ENCODE peak calls at places on chromosomes 4 and X, in ten cellular contexts. One of them, this sample, is unnamed.

GRCh38 chr4:189049682-189050081 is 891.0 kb upstream of the FRG1 start:
- DNase-seq in HFF-Myc: no peak
- DNase-seq in mesothelial cell of epicardium: no peak
- DNase-seq in ovary: no peak
- DNase-seq in lung: no peak
- DNase-seq in HCT116: no peak
- DNase-seq in fibroblast of pulmonary artery: no peak
- DNase-seq in lower leg skin: no peak
- DNase-seq in stomach: no peak
- DNase-seq in breast epithelium: no peak
- DNase-seq in this sample: no peak

GRCh38 chr4:8697826-8698225 is 105.3 kb downstream of the CPZ start:
- DNase-seq in stomach: peak; percentile 9
- DNase-seq in fibroblast of pulmonary artery: no peak
- DNase-seq in mesothelial cell of epicardium: peak; percentile 22
- DNase-seq in HFF-Myc: no peak
- DNase-seq in lower leg skin: no peak
- DNase-seq in ovary: peak; percentile 4
- DNase-seq in HCT116: no peak
- DNase-seq in lung: no peak
- DNase-seq in breast epithelium: no peak
- DNase-seq in this sample: no peak

GRCh38 chr4:519885-520595 is 21.0 kb downstream of the PIGG start:
- DNase-seq in HCT116: no peak
- DNase-seq in fibroblast of pulmonary artery: no peak
- DNase-seq in lower leg skin: no peak
- DNase-seq in lung: no peak
- DNase-seq in breast epithelium: no peak
- DNase-seq in HFF-Myc: no peak
- DNase-seq in ovary: no peak
- DNase-seq in mesothelial cell of epicardium: no peak
- DNase-seq in stomach: no peak
- DNase-seq in this sample: no peak

GRCh38 chrX:12447448-12448154 is 309.3 kb downstream of the FRMPD4 start:
- DNase-seq in fibroblast of pulmonary artery: peak; percentile 86
- DNase-seq in lower leg skin: no peak
- DNase-seq in ovary: no peak
- DNase-seq in HFF-Myc: peak; percentile 14
- DNase-seq in breast epithelium: no peak
- DNase-seq in HCT116: no peak
- DNase-seq in lung: no peak
- DNase-seq in stomach: no peak
- DNase-seq in mesothelial cell of epicardium: no peak
- DNase-seq in this sample: peak; percentile 15

GRCh38 chr4:78312989-78313753 is 238.4 kb upstream of the ANXA3 start:
- DNase-seq in HCT116: no peak
- DNase-seq in lower leg skin: no peak
- DNase-seq in fibroblast of pulmonary artery: no peak
- DNase-seq in stomach: no peak
- DNase-seq in mesothelial cell of epicardium: no peak
- DNase-seq in breast epithelium: no peak
- DNase-seq in HFF-Myc: no peak
- DNase-seq in lung: no peak
- DNase-seq in ovary: no peak
- DNase-seq in this sample: no peak

GRCh38 chr4:154304679-154305078 is 186.9 kb downstream of the DCHS2 start:
- DNase-seq in breast epithelium: no peak
- DNase-seq in HCT116: no peak
- DNase-seq in mesothelial cell of epicardium: no peak
- DNase-seq in ovary: no peak
- DNase-seq in lung: no peak
- DNase-seq in lower leg skin: no peak
- DNase-seq in HFF-Myc: no peak
- DNase-seq in stomach: no peak
- DNase-seq in fibroblast of pulmonary artery: no peak
- DNase-seq in this sample: no peak

GRCh38 chr4:155758500-155759371 is at the start of gene GUCY1B1:
- DNase-seq in lower leg skin: peak; percentile 84
- DNase-seq in stomach: peak; percentile 81
- DNase-seq in breast epithelium: peak; percentile 83
- DNase-seq in ovary: peak; percentile 92
- DNase-seq in HFF-Myc: peak; percentile 61
- DNase-seq in lung: peak; percentile 94
- DNase-seq in mesothelial cell of epicardium: peak; percentile 88
- DNase-seq in fibroblast of pulmonary artery: peak; percentile 93
- DNase-seq in HCT116: no peak
- DNase-seq in this sample: peak; percentile 80

GRCh38 chr4:9765091-9765490 is 16.3 kb upstream of the DRD5 start:
- DNase-seq in fibroblast of pulmonary artery: peak; percentile 42
- DNase-seq in ovary: no peak
- DNase-seq in breast epithelium: no peak
- DNase-seq in stomach: peak; percentile 39
- DNase-seq in mesothelial cell of epicardium: no peak
- DNase-seq in HFF-Myc: no peak
- DNase-seq in lower leg skin: no peak
- DNase-seq in HCT116: peak; percentile 31
- DNase-seq in lung: no peak
- DNase-seq in this sample: no peak

GRCh38 chr4:155666701-155667537 is at the start of gene GUCY1A1:
- DNase-seq in HCT116: no peak
- DNase-seq in mesothelial cell of epicardium: peak; percentile 73
- DNase-seq in lower leg skin: no peak
- DNase-seq in stomach: peak; percentile 26
- DNase-seq in lung: peak; percentile 64
- DNase-seq in ovary: no peak
- DNase-seq in fibroblast of pulmonary artery: peak; percentile 7
- DNase-seq in HFF-Myc: no peak
- DNase-seq in breast epithelium: no peak
- DNase-seq in this sample: no peak

GRCh38 chr4:15303052-15303641 is 124.7 kb upstream of the C1QTNF7 start:
- DNase-seq in lower leg skin: no peak
- DNase-seq in breast epithelium: no peak
- DNase-seq in fibroblast of pulmonary artery: peak; percentile 14
- DNase-seq in stomach: no peak
- DNase-seq in ovary: peak; percentile 45
- DNase-seq in lung: no peak
- DNase-seq in HFF-Myc: peak; percentile 63
- DNase-seq in mesothelial cell of epicardium: no peak
- DNase-seq in HCT116: no peak
- DNase-seq in this sample: no peak

GRCh38 chrX:10134921-10135320 is 21.9 kb upstream of the CLCN4 start:
- DNase-seq in breast epithelium: no peak
- DNase-seq in ovary: no peak
- DNase-seq in lower leg skin: no peak
- DNase-seq in lung: no peak
- DNase-seq in HCT116: no peak
- DNase-seq in mesothelial cell of epicardium: no peak
- DNase-seq in HFF-Myc: no peak
- DNase-seq in fibroblast of pulmonary artery: no peak
- DNase-seq in stomach: no peak
- DNase-seq in this sample: no peak

GRCh38 chr4:64781737-64782326 is 372.6 kb upstream of the TECRL start:
- DNase-seq in HCT116: no peak
- DNase-seq in ovary: no peak
- DNase-seq in stomach: no peak
- DNase-seq in lung: no peak
- DNase-seq in mesothelial cell of epicardium: no peak
- DNase-seq in lower leg skin: no peak
- DNase-seq in breast epithelium: no peak
- DNase-seq in fibroblast of pulmonary artery: peak; percentile 55
- DNase-seq in HFF-Myc: no peak
- DNase-seq in this sample: no peak

GRCh38 chr4:183098723-183099536 is at the start of gene WWC2:
- DNase-seq in HCT116: peak; percentile 80
- DNase-seq in HFF-Myc: peak; percentile 37
- DNase-seq in ovary: peak; percentile 93
- DNase-seq in mesothelial cell of epicardium: peak; percentile 91
- DNase-seq in stomach: peak; percentile 91
- DNase-seq in fibroblast of pulmonary artery: peak; percentile 95
- DNase-seq in lower leg skin: peak; percentile 83
- DNase-seq in lung: peak; percentile 90
- DNase-seq in breast epithelium: peak; percentile 89
- DNase-seq in this sample: peak; percentile 86

DNA sequence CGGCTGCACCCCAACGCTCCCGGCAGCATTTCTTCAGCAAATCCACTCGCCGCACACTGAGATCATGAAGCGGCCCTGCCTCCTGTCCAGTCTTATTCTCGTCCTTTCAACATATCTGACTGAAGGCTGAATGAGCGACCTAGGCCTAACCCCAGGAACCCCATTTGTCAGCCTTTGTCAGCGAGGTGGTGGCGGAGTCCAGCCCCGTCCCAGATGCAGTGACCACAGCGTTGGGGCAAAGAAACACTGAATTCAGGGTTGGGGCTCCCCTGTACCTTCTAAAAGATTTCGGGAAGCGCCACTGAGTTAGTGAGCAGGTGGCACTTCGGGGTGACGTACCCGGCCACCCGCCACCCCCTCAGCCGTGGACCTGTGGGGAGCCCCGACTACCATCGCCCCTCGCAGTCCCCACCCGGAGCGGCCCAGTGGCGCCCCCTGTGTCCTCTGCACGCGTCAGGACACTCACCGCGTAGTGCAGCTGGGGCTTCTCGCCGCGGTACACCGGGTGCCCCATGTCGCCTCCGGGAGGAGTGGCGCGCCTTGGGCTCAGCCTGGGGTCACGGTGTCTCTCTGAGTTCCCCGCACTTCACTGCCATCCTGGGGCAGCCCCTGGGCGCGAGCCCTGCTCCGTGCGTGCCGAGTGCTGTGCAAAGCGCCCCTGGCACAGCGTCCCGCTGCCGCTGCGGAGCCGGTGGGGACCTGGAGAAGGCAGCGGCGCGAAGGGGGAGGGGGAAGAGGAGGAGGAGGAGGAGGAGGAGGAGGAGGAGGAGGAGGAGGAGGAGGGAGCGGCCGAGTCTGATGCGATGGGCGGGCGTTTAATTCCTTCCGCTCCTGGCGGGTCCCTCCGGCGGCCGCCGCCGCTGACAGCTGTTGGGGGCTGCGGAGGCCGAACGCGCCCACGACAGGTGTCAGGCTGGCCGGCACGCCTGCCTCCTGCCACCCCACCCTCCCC is 134.1 kb downstream of the AMELX start:
- DNase-seq in lung: no peak
- DNase-seq in breast epithelium: no peak
- DNase-seq in ovary: peak; percentile 78
- DNase-seq in HCT116: no peak
- DNase-seq in lower leg skin: peak; percentile 27
- DNase-seq in fibroblast of pulmonary artery: no peak
- DNase-seq in HFF-Myc: no peak
- DNase-seq in stomach: peak; percentile 43
- DNase-seq in mesothelial cell of epicardium: no peak
- DNase-seq in this sample: no peak
- TF ChIP-seq CTCF in lung: no peak
- TF ChIP-seq CTCF in breast epithelium: no peak
- TF ChIP-seq CTCF in ovary: peak; percentile 61
- TF ChIP-seq CTCF in HCT116: no peak
- TF ChIP-seq CTCF in lower leg skin: no peak
- TF ChIP-seq CTCF in fibroblast of pulmonary artery: peak; percentile 25
- TF ChIP-seq CTCF in HFF-Myc: peak; percentile 46
- TF ChIP-seq CTCF in stomach: no peak
- TF ChIP-seq CTCF in mesothelial cell of epicardium: no peak
- TF ChIP-seq CTCF in this sample: peak; percentile 52

DNA sequence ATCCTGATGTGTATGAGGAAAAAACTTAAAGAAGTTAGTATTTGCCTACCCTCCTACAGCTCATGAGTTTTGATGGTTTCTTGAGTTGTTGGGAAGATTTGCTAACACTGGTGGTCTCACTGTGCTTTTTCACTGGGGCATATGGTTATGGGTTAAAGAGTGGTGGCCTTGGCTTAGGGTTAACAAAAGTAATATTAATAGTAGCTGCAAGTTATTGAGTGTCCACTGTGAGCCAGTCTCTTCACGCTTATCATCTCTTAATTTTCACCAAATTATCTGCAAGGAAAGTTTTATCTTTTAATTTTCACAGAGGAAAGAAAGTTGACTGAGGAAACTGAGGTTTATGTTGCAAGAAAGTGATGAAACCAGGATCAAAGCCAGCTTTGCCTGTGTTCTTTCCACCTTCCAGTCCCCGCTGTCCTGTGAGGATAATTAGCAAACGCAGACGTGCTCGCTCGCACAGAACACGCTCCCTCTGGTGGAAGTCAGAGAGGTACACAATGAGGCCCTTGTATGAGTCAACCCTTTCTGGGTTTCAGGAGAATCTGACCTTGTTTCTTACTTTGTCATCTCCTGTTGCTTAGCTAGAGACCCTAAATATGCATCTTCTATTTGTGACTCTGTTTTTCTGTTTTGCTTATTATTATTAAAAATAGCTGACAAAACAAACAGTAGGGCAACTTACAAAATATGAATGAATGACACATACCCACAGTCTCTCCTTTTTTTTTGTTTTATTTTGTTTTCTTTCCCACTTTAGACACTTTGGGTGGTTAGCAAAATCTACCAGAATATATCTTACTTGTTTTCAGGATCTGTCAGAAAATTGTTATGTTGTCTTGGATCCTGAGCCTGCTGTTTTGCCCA is 94.3 kb downstream of the DDIT4L start:
- DNase-seq in mesothelial cell of epicardium: peak; percentile 38
- DNase-seq in fibroblast of pulmonary artery: peak; percentile 80
- DNase-seq in HCT116: peak; percentile 69
- DNase-seq in breast epithelium: peak; percentile 57
- DNase-seq in stomach: peak; percentile 51
- DNase-seq in ovary: peak; percentile 60
- DNase-seq in lower leg skin: peak; percentile 71
- DNase-seq in HFF-Myc: peak; percentile 39
- DNase-seq in lung: peak; percentile 50
- DNase-seq in this sample: peak; percentile 34
- TF ChIP-seq CTCF in mesothelial cell of epicardium: peak; percentile 63
- TF ChIP-seq CTCF in fibroblast of pulmonary artery: peak; percentile 93
- TF ChIP-seq CTCF in HCT116: peak; percentile 60
- TF ChIP-seq CTCF in breast epithelium: peak; percentile 61
- TF ChIP-seq CTCF in stomach: no peak
- TF ChIP-seq CTCF in ovary: peak; percentile 54
- TF ChIP-seq CTCF in lower leg skin: no peak
- TF ChIP-seq CTCF in HFF-Myc: peak; percentile 85
- TF ChIP-seq CTCF in lung: no peak
- TF ChIP-seq CTCF in this sample: peak; percentile 85

GRCh38 chr4:153159016-153159415 is 45.2 kb upstream of the TRIM2 start:
- DNase-seq in breast epithelium: no peak
- DNase-seq in HCT116: no peak
- DNase-seq in stomach: no peak
- DNase-seq in ovary: no peak
- DNase-seq in lower leg skin: no peak
- DNase-seq in mesothelial cell of epicardium: no peak
- DNase-seq in fibroblast of pulmonary artery: no peak
- DNase-seq in lung: no peak
- DNase-seq in HFF-Myc: no peak
- DNase-seq in this sample: no peak
- TF ChIP-seq CTCF in breast epithelium: no peak
- TF ChIP-seq CTCF in HCT116: no peak
- TF ChIP-seq CTCF in stomach: no peak
- TF ChIP-seq CTCF in ovary: no peak
- TF ChIP-seq CTCF in lower leg skin: no peak
- TF ChIP-seq CTCF in mesothelial cell of epicardium: peak; percentile 21
- TF ChIP-seq CTCF in fibroblast of pulmonary artery: peak; percentile 16
- TF ChIP-seq CTCF in lung: no peak
- TF ChIP-seq CTCF in HFF-Myc: no peak
- TF ChIP-seq CTCF in this sample: no peak

DNA sequence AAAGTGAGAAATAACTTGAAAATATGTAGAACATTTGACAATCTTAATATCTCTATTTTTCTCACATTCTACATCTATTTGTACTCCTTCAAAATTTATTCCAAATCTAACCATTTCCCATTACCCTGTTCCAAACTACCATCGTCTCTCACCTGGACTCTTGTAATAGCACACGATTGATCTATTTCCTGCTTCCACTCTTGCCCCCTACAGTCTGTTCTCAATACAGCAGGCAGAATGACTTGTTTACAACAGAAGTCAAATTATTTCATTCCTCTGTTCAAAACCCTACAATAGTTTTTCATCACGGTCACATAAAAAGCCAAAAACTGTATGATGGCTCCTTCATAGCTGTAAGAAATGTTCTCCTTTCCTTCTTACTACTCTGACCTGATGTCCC is 21.1 kb upstream of the LUZP4 start:
- DNase-seq in mesothelial cell of epicardium: no peak
- DNase-seq in lung: no peak
- DNase-seq in lower leg skin: no peak
- DNase-seq in fibroblast of pulmonary artery: no peak
- DNase-seq in HFF-Myc: no peak
- DNase-seq in stomach: no peak
- DNase-seq in ovary: no peak
- DNase-seq in HCT116: peak; percentile 13
- DNase-seq in breast epithelium: no peak
- DNase-seq in this sample: no peak
- TF ChIP-seq CTCF in mesothelial cell of epicardium: peak; percentile 27
- TF ChIP-seq CTCF in lung: no peak
- TF ChIP-seq CTCF in lower leg skin: no peak
- TF ChIP-seq CTCF in fibroblast of pulmonary artery: peak; percentile 24
- TF ChIP-seq CTCF in HFF-Myc: peak; percentile 18
- TF ChIP-seq CTCF in stomach: no peak
- TF ChIP-seq CTCF in ovary: peak; percentile 12
- TF ChIP-seq CTCF in HCT116: no peak
- TF ChIP-seq CTCF in breast epithelium: no peak
- TF ChIP-seq CTCF in this sample: peak; percentile 24

This sample was measured in AG09319.